ENCODE peak calls at places on chromosomes 6 and 20, in six cellular contexts. Y, Q, B, U, P and I are unnamed samples. For H3K4me1, the result is how much of the 10 kb centered on the place peaks cover.

GRCh38 chr6:6790393-6790792 is 201.9 kb downstream of the LY86 start:
- DNase-seq in Y (no peak), Q (no peak), B (no peak), U (no peak), P (no peak), I (no peak)

GRCh38 chr6:150617496-150618460 is 18.1 kb downstream of the PLEKHG1 start:
- DNase-seq in Y (no peak), Q (no peak), B (no peak), U (no peak), P (no peak), I (no peak)

GRCh38 chr6:31559958-31560696 is 12.0 kb upstream of the LTA start:
- DNase-seq in Y (no peak), Q (peak), B (peak), U (peak), P (no peak), I (peak)

GRCh38 chr20:23205656-23206055 is 119.5 kb upstream of the CD93 start:
- DNase-seq in Y (peak), Q (peak), B (peak), U (peak), P (no peak), I (peak)

GRCh38 chr20:20450461-20451027 is 82.6 kb downstream of the INSM1 start:
- DNase-seq in Y (no peak), Q (peak), B (peak), U (peak), P (no peak), I (no peak)

GRCh38 chr20:62182469-62183425 is at the start of gene MTG2:
- DNase-seq in Y (peak), Q (peak), B (peak), U (peak), P (peak), I (peak)

GRCh38 chr6:31401403-31401802 is 2.0 kb upstream of the MICA start:
- DNase-seq in Y (peak), Q (no peak), B (peak), U (no peak), P (peak), I (peak)

GRCh38 chr6:31356946-31357466 is at the start of gene HLA-B:
- DNase-seq in Y (peak), Q (peak), B (peak), U (peak), P (peak), I (peak)

GRCh38 chr6:106787327-106788196 is 158.2 kb downstream of the QRSL1 start:
- DNase-seq in Y (no peak), Q (no peak), B (no peak), U (no peak), P (no peak), I (no peak)

GRCh38 chr20:33862709-33863403 is 51.7 kb downstream of the CHMP4B start:
- DNase-seq in Y (peak), Q (peak), B (peak), U (peak), P (peak), I (peak)

GRCh38 chr6:12656841-12657435 is 59.6 kb upstream of the PHACTR1 start:
- DNase-seq in Y (no peak), Q (no peak), B (no peak), U (no peak), P (no peak), I (no peak)

GRCh38 chr20:37020636-37021035 is 69.1 kb upstream of the SAMHD1 start:
- DNase-seq in Y (no peak), Q (no peak), B (no peak), U (no peak), P (no peak), I (no peak)

GRCh38 chr6:40778918-40779317 is 191.8 kb upstream of the LRFN2 start:
- DNase-seq in Y (no peak), Q (no peak), B (no peak), U (no peak), P (no peak), I (no peak)

GRCh38 chr6:22112490-22112889 is 184.3 kb downstream of the PRL start:
- DNase-seq in Y (no peak), Q (no peak), B (no peak), U (no peak), P (no peak), I (no peak)

GRCh38 chr20:32481311-32482103 is 103.6 kb downstream of the NOL4L start:
- DNase-seq in Y (no peak), Q (no peak), B (no peak), U (no peak), P (no peak), I (no peak)

GRCh38 chr6:134943567-134944111 is 6.3 kb downstream of the ALDH8A1 start:
- DNase-seq in Y (no peak), Q (no peak), B (no peak), U (no peak), P (no peak), I (no peak)

GRCh38 chr6:117191448-117191847 is 73.9 kb upstream of the VGLL2 start:
- DNase-seq in Y (no peak), Q (no peak), B (no peak), U (no peak), P (no peak), I (no peak)

GRCh38 chr6:16374796-16375195 is 136.4 kb downstream of the GMPR start:
- DNase-seq in Y (no peak), Q (no peak), B (no peak), U (no peak), P (no peak), I (no peak)

GRCh38 chr6:38612386-38612965 is 27.3 kb downstream of the BTBD9 start:
- DNase-seq in Y (no peak), Q (no peak), B (no peak), U (no peak), P (no peak), I (no peak)

GRCh38 chr6:156776470-156776840 is 723 bp upstream of the ARID1B start:
- DNase-seq in Y (no peak), Q (no peak), B (no peak), U (no peak), P (no peak), I (no peak)

GRCh38 chr6:11251553-11252358 is 19.3 kb upstream of the NEDD9 start:
- DNase-seq in Y (peak), Q (peak), B (peak), U (peak), P (peak), I (peak)

GRCh38 chr6:137218473-137218916 is 690 bp downstream of the IFNGR1 start:
- DNase-seq in Y (peak), Q (peak), B (peak), U (no peak), P (no peak), I (no peak)

GRCh38 chr20:21376631-21377030 is 20.7 kb downstream of the NKX2-4 start:
- DNase-seq in Y (no peak), Q (no peak), B (no peak), U (no peak), P (no peak), I (no peak)

GRCh38 chr20:23408957-23409356 is 12.3 kb downstream of the NAPB start:
- DNase-seq in Y (no peak), Q (no peak), B (no peak), U (no peak), P (no peak), I (no peak)

GRCh38 chr20:38838326-38838725 is 32.8 kb downstream of the PPP1R16B start:
- DNase-seq in Y (no peak), Q (no peak), B (no peak), U (no peak), P (no peak), I (no peak)

GRCh38 chr20:38835792-38836191 is 30.3 kb downstream of the PPP1R16B start:
- DNase-seq in Y (no peak), Q (no peak), B (no peak), U (no peak), P (no peak), I (no peak)

GRCh38 chr20:38839563-38839962 is 34.1 kb downstream of the PPP1R16B start:
- DNase-seq in Y (no peak), Q (no peak), B (no peak), U (no peak), P (no peak), I (no peak)

GRCh38 chr20:38834868-38835267 is 29.4 kb downstream of the PPP1R16B start:
- DNase-seq in Y (no peak), Q (no peak), B (no peak), U (no peak), P (no peak), I (no peak)

GRCh38 chr20:38836991-38837390 is 31.5 kb downstream of the PPP1R16B start:
- DNase-seq in Y (no peak), Q (no peak), B (no peak), U (no peak), P (no peak), I (no peak)
- H3K4me1 ChIP-seq in Y (under half), Q (under half), B (under half), U (under half), P (under half), I (under half)

GRCh38 chr6:111024661-111025060 is 42.8 kb downstream of the RPF2 start:
- DNase-seq in Y (no peak), Q (no peak), B (no peak), U (no peak), P (no peak), I (no peak)

GRCh38 chr6:111030008-111031006 is 48.5 kb downstream of the RPF2 start:
- DNase-seq in Y (no peak), Q (peak), B (peak), U (peak), P (peak), I (no peak)

GRCh38 chr6:111031151-111031550 is 49.3 kb downstream of the RPF2 start:
- DNase-seq in Y (no peak), Q (no peak), B (no peak), U (no peak), P (no peak), I (no peak)

GRCh38 chr6:111032493-111033140 is 50.8 kb downstream of the RPF2 start:
- DNase-seq in Y (no peak), Q (peak), B (no peak), U (no peak), P (no peak), I (no peak)

DNA sequence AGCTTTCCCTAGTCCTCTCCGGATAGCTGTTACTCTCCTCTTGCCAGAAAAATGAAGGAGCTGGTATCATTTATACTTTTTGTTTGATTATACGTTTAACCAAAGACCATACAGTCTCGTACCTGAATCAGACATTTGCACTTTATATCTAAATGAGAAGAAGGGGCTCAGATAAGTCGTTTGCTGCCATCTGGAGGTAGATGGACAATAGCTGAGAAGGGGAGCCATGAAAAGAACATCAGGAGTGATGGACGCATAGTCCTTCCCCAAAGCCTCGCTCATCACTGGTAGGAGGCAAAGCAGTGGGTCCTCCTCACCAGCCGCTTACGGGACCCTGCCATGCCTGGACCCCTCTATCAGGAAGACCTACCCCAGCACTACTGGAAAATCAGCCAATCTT is 45.4 kb downstream of the RPF2 start:
- DNase-seq in Y (no peak), Q (no peak), B (no peak), U (no peak), P (no peak), I (no peak)
- TF ChIP-seq CTCF in Y (no peak), Q (no peak), B (no peak), U (peak), P (no peak), I (no peak)

GRCh38 chr6:105043979-105044378 is 87.1 kb downstream of the LIN28B start:
- DNase-seq in Y (no peak), Q (no peak), B (no peak), U (no peak), P (no peak), I (no peak)
- H3K27ac ChIP-seq in Y (no peak), Q (no peak), B (no peak), U (no peak), P (no peak), I (no peak)

DNA sequence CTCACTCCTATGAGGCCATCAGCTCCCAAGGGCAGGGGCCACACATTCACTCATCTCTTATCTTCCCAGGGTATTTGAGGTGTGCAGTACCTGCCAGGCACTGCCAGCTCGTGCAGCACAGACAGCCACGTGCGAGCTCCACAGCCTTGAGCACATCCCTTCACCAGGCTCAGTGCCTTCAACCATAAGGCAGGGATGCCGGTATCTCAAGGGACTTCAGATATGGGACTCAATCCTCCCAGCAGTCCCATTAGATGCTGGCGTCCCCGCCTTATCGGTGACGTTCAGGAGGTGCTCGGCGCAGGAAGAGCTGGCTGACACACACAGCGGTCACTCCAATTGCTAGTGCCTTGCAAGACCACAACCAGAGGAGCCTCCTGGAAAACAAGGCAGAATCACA is 47.0 kb downstream of the EZR start:
- DNase-seq in Y (no peak), Q (no peak), B (no peak), U (no peak), P (no peak), I (peak)
- H3K4me1 ChIP-seq in Y (under half), Q (half or more), B (half or more), U (half or more), P (under half), I (under half)

GRCh38 chr6:48206091-48206490 is 95.1 kb upstream of the PTCHD4 start:
- DNase-seq in Y (no peak), Q (no peak), B (no peak), U (no peak), P (no peak), I (no peak)
- TF ChIP-seq CTCF in Y (no peak), Q (no peak), B (no peak), U (no peak), P (no peak), I (no peak)